ENCODE peak calls at places on chromosomes 7 and 10, in five cellular contexts. One of them, this sample, is unnamed.

GRCh38 chr10:66925896-66926719 is at the start of gene LRRTM3:
- DNase-seq in NCI-H146: peak
- DNase-seq in breast epithelium: no peak
- DNase-seq in mucosa of gallbladder: peak
- DNase-seq in Caki2: peak
- DNase-seq in this sample: peak

GRCh38 chr10:29805134-29805691 is 170.4 kb upstream of the SVIL start:
- DNase-seq in breast epithelium: no peak
- DNase-seq in NCI-H146: no peak
- DNase-seq in Caki2: peak
- DNase-seq in mucosa of gallbladder: no peak
- DNase-seq in this sample: no peak

GRCh38 chr10:113681533-113682470 is 2.1 kb downstream of the CASP7 start:
- DNase-seq in Caki2: no peak
- DNase-seq in mucosa of gallbladder: no peak
- DNase-seq in breast epithelium: no peak
- DNase-seq in NCI-H146: no peak
- DNase-seq in this sample: no peak

GRCh38 chr10:24209946-24210491 is 1.1 kb downstream of the KIAA1217 start:
- DNase-seq in Caki2: peak
- DNase-seq in mucosa of gallbladder: no peak
- DNase-seq in breast epithelium: no peak
- DNase-seq in NCI-H146: no peak
- DNase-seq in this sample: peak

GRCh38 chr7:142359694-142360279 is 101.9 kb upstream of the PRSS58 start:
- DNase-seq in NCI-H146: no peak
- DNase-seq in Caki2: no peak
- DNase-seq in breast epithelium: no peak
- DNase-seq in mucosa of gallbladder: no peak
- DNase-seq in this sample: no peak

GRCh38 chr10:69093933-69094332 is 6.0 kb downstream of the SRGN start:
- DNase-seq in mucosa of gallbladder: no peak
- DNase-seq in breast epithelium: no peak
- DNase-seq in NCI-H146: no peak
- DNase-seq in Caki2: peak
- DNase-seq in this sample: no peak

GRCh38 chr7:150994838-150995510 is 4.2 kb downstream of the NOS3 start:
- DNase-seq in breast epithelium: no peak
- DNase-seq in NCI-H146: no peak
- DNase-seq in Caki2: no peak
- DNase-seq in mucosa of gallbladder: no peak
- DNase-seq in this sample: no peak

GRCh38 chr10:132237871-132238270 is 51.1 kb downstream of the DPYSL4 start:
- DNase-seq in Caki2: no peak
- DNase-seq in mucosa of gallbladder: no peak
- DNase-seq in breast epithelium: no peak
- DNase-seq in NCI-H146: no peak
- DNase-seq in this sample: no peak

GRCh38 chr10:13518076-13518692 is 10.6 kb downstream of the BEND7 start:
- DNase-seq in breast epithelium: no peak
- DNase-seq in NCI-H146: peak
- DNase-seq in mucosa of gallbladder: no peak
- DNase-seq in Caki2: no peak
- DNase-seq in this sample: no peak

GRCh38 chr7:39096220-39096619 is 118.5 kb downstream of the POU6F2 start:
- DNase-seq in Caki2: no peak
- DNase-seq in mucosa of gallbladder: no peak
- DNase-seq in NCI-H146: no peak
- DNase-seq in breast epithelium: no peak
- DNase-seq in this sample: no peak

GRCh38 chr7:139562972-139563565 is 39.6 kb downstream of the CLEC2L start:
- DNase-seq in Caki2: no peak
- DNase-seq in mucosa of gallbladder: no peak
- DNase-seq in NCI-H146: no peak
- DNase-seq in breast epithelium: no peak
- DNase-seq in this sample: no peak

GRCh38 chr10:19096674-19097073 is 48.1 kb downstream of the MALRD1 start:
- DNase-seq in NCI-H146: no peak
- DNase-seq in Caki2: no peak
- DNase-seq in breast epithelium: no peak
- DNase-seq in mucosa of gallbladder: no peak
- DNase-seq in this sample: no peak

GRCh38 chr10:7260912-7261700 is 149.7 kb downstream of the SFMBT2 start:
- DNase-seq in Caki2: no peak
- DNase-seq in breast epithelium: no peak
- DNase-seq in mucosa of gallbladder: no peak
- DNase-seq in NCI-H146: no peak
- DNase-seq in this sample: no peak

GRCh38 chr10:121159670-121160069 is 308.5 kb downstream of the WDR11 start:
- DNase-seq in Caki2: no peak
- DNase-seq in NCI-H146: no peak
- DNase-seq in breast epithelium: no peak
- DNase-seq in mucosa of gallbladder: no peak
- DNase-seq in this sample: no peak

GRCh38 chr10:79027147-79028055 is 41.4 kb upstream of the ZMIZ1 start:
- DNase-seq in mucosa of gallbladder: peak
- DNase-seq in NCI-H146: peak
- DNase-seq in Caki2: no peak
- DNase-seq in breast epithelium: no peak
- DNase-seq in this sample: no peak

GRCh38 chr7:16504019-16504418 is 22.6 kb upstream of the LRRC72 start:
- DNase-seq in mucosa of gallbladder: no peak
- DNase-seq in NCI-H146: no peak
- DNase-seq in breast epithelium: no peak
- DNase-seq in Caki2: no peak
- DNase-seq in this sample: no peak

GRCh38 chr7:47610506-47611044 is 28.7 kb upstream of the TNS3 start:
- DNase-seq in NCI-H146: peak
- DNase-seq in breast epithelium: no peak
- DNase-seq in mucosa of gallbladder: no peak
- DNase-seq in Caki2: peak
- DNase-seq in this sample: no peak

GRCh38 chr10:92502296-92502695 is 71.6 kb downstream of the IDE start:
- DNase-seq in mucosa of gallbladder: no peak
- DNase-seq in breast epithelium: no peak
- DNase-seq in NCI-H146: no peak
- DNase-seq in Caki2: no peak
- DNase-seq in this sample: peak

GRCh38 chr7:1677206-1678069 is 7.4 kb downstream of the ELFN1 start:
- DNase-seq in NCI-H146: no peak
- DNase-seq in mucosa of gallbladder: no peak
- DNase-seq in Caki2: no peak
- DNase-seq in breast epithelium: no peak
- DNase-seq in this sample: no peak

GRCh38 chr10:128324058-128324457 is 197.8 kb upstream of the MKI67 start:
- DNase-seq in Caki2: no peak
- DNase-seq in mucosa of gallbladder: no peak
- DNase-seq in NCI-H146: no peak
- DNase-seq in breast epithelium: no peak
- DNase-seq in this sample: peak

GRCh38 chr10:5953676-5954075 is 23.7 kb downstream of the IL15RA start:
- DNase-seq in mucosa of gallbladder: no peak
- DNase-seq in breast epithelium: no peak
- DNase-seq in NCI-H146: no peak
- DNase-seq in Caki2: no peak
- DNase-seq in this sample: no peak

GRCh38 chr7:141739250-141739649 is 1.1 kb downstream of the SSBP1 start:
- DNase-seq in Caki2: no peak
- DNase-seq in NCI-H146: no peak
- DNase-seq in mucosa of gallbladder: no peak
- DNase-seq in breast epithelium: no peak
- DNase-seq in this sample: no peak

GRCh38 chr10:126397166-126397565 is 8.9 kb upstream of the ADAM12 start:
- DNase-seq in Caki2: no peak
- DNase-seq in mucosa of gallbladder: no peak
- DNase-seq in breast epithelium: no peak
- DNase-seq in NCI-H146: no peak
- DNase-seq in this sample: no peak

GRCh38 chr7:1540391-1541271 is 10.1 kb downstream of the MAFK start:
- DNase-seq in breast epithelium: no peak
- DNase-seq in NCI-H146: no peak
- DNase-seq in Caki2: no peak
- DNase-seq in mucosa of gallbladder: no peak
- DNase-seq in this sample: no peak

GRCh38 chr10:61842755-61843497 is 58.6 kb upstream of the ARID5B start:
- DNase-seq in mucosa of gallbladder: no peak
- DNase-seq in breast epithelium: no peak
- DNase-seq in NCI-H146: no peak
- DNase-seq in Caki2: no peak
- DNase-seq in this sample: no peak